ENCODE peak calls at places on chromosome 9, in nine cellular contexts. K is breast epithelium, V is transverse colon, M is cardiac fibroblast, N is cardiac muscle cell, S is astrocyte of the spinal cord, A is nephron progenitor cell, J is natural killer cell, R is HFFc6. X is an unnamed sample.

GRCh38 chr9:89723696-89724095 is 118.9 kb downstream of the GADD45G start:
- DNase-seq in K (no peak), V (no peak), M (no peak), N (no peak), S (peak; percentile 3), A (no peak), J (no peak), R (no peak), X (no peak)

GRCh38 chr9:108562176-108562575 is 293.6 kb downstream of the ACTL7B start:
- DNase-seq in K (no peak), V (no peak), M (no peak), N (no peak), S (no peak), A (no peak), J (no peak), R (no peak), X (no peak)

GRCh38 chr9:83715221-83715620 is 7.5 kb upstream of the UBQLN1 start:
- DNase-seq in K (no peak), V (no peak), M (no peak), N (no peak), S (no peak), A (no peak), J (no peak), R (no peak), X (no peak)

GRCh38 chr9:6460189-6460768 is 47.3 kb downstream of the UHRF2 start:
- DNase-seq in K (no peak), V (no peak), M (no peak), N (no peak), S (no peak), A (no peak), J (no peak), R (no peak), X (no peak)

GRCh38 chr9:110013064-110013463 is 194.9 kb downstream of the C9orf152 start:
- DNase-seq in K (no peak), V (no peak), M (no peak), N (no peak), S (no peak), A (no peak), J (no peak), R (no peak), X (no peak)

GRCh38 chr9:106859957-106860715 is 2.8 kb upstream of the ZNF462 start:
- DNase-seq in K (peak; percentile 60), V (peak; percentile 71), M (peak; percentile 29), N (peak; percentile 57), S (peak; percentile 44), A (peak; percentile 73), J (no peak), R (no peak), X (no peak)

GRCh38 chr9:75803130-75803529 is 87.3 kb upstream of the PCSK5 start:
- DNase-seq in K (no peak), V (no peak), M (peak; percentile 23), N (peak; percentile 40), S (peak; percentile 80), A (no peak), J (no peak), R (peak; percentile 1), X (no peak)

GRCh38 chr9:38110476-38110875 is 41.4 kb upstream of the SHB start:
- DNase-seq in K (no peak), V (no peak), M (no peak), N (no peak), S (no peak), A (no peak), J (no peak), R (no peak), X (no peak)

GRCh38 chr9:95381243-95381642 is 63.7 kb upstream of the FANCC start:
- DNase-seq in K (no peak), V (no peak), M (peak; percentile 36), N (peak; percentile 46), S (peak; percentile 45), A (no peak), J (no peak), R (peak; percentile 32), X (no peak)

GRCh38 chr9:95383198-95383673 is 65.7 kb upstream of the FANCC start:
- DNase-seq in K (no peak), V (no peak), M (peak; percentile 18), N (peak; percentile 10), S (peak; percentile 34), A (no peak), J (no peak), R (peak; percentile 94), X (no peak)

GRCh38 chr9:95385521-95385920 is 68.0 kb upstream of the FANCC start:
- DNase-seq in K (no peak), V (no peak), M (no peak), N (no peak), S (no peak), A (no peak), J (no peak), R (no peak), X (no peak)

GRCh38 chr9:95382433-95382832 is 64.9 kb upstream of the FANCC start:
- DNase-seq in K (no peak), V (no peak), M (no peak), N (no peak), S (no peak), A (no peak), J (no peak), R (no peak), X (no peak)

DNA sequence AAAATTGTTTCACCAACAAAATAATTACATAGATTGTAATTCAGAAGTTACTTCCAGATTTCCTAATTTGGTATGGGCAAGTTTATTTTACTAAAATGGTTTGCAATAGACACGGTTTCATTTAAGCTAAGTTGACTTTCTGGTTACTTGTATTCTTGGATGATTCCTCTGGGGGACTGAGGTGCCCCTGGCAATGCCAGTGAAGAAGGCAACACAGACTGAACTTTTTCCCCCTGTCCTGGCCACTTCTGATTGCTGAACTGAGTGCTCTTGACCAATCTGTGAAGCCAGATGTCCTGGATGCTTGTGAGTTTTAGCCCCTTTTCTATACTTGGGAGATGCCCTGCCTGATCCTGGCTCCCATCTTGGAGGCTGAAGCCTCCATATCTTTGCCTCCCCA is 66.3 kb upstream of the FANCC start:
- DNase-seq in K (no peak), V (no peak), M (no peak), N (no peak), S (no peak), A (no peak), J (no peak), R (no peak), X (no peak)
- TF ChIP-seq CTCF in K (no peak), V (no peak), M (no peak), N (no peak), S (no peak), A (no peak), J (no peak), R (no peak), X (no peak)

GRCh38 chr9:134367796-134368490 is 41.7 kb downstream of the RXRA start:
- DNase-seq in K (no peak), V (no peak), M (no peak), N (no peak), S (no peak), A (no peak), J (no peak), R (no peak), X (no peak)

GRCh38 chr9:134370213-134370492 is 43.9 kb downstream of the RXRA start:
- DNase-seq in K (no peak), V (no peak), M (no peak), N (no peak), S (no peak), A (no peak), J (no peak), R (no peak), X (no peak)

GRCh38 chr9:134369416-134370212 is 43.4 kb downstream of the RXRA start:
- DNase-seq in K (no peak), V (no peak), M (no peak), N (no peak), S (no peak), A (no peak), J (no peak), R (no peak), X (no peak)

GRCh38 chr9:134367061-134367460 is 40.8 kb downstream of the RXRA start:
- DNase-seq in K (no peak), V (no peak), M (no peak), N (no peak), S (no peak), A (no peak), J (no peak), R (no peak), X (no peak)

GRCh38 chr9:134368571-134368970 is 42.3 kb downstream of the RXRA start:
- DNase-seq in K (no peak), V (no peak), M (no peak), N (no peak), S (no peak), A (no peak), J (no peak), R (no peak), X (no peak)
- TF ChIP-seq CTCF in K (no peak), V (no peak), M (no peak), N (no peak), S (no peak), A (no peak), J (no peak), R (no peak), X (no peak)

GRCh38 chr9:71986860-71987259 is 73.6 kb downstream of the C9orf57 start:
- DNase-seq in K (no peak), V (no peak), M (no peak), N (no peak), S (no peak), A (no peak), J (no peak), R (no peak), X (no peak)

GRCh38 chr9:71981944-71982343 is 70.5 kb downstream of the C9orf85 start:
- DNase-seq in K (no peak), V (no peak), M (no peak), N (no peak), S (no peak), A (no peak), J (no peak), R (no peak), X (no peak)

GRCh38 chr9:71984388-71985069 is 73.1 kb downstream of the C9orf85 start:
- DNase-seq in K (no peak), V (peak; percentile 25), M (peak; percentile 58), N (peak; percentile 53), S (peak; percentile 42), A (no peak), J (no peak), R (peak; percentile 82), X (no peak)

GRCh38 chr9:71987471-71988371 is 72.7 kb downstream of the C9orf57 start:
- DNase-seq in K (no peak), V (no peak), M (peak; percentile 39), N (peak; percentile 55), S (no peak), A (no peak), J (no peak), R (no peak), X (no peak)

DNA sequence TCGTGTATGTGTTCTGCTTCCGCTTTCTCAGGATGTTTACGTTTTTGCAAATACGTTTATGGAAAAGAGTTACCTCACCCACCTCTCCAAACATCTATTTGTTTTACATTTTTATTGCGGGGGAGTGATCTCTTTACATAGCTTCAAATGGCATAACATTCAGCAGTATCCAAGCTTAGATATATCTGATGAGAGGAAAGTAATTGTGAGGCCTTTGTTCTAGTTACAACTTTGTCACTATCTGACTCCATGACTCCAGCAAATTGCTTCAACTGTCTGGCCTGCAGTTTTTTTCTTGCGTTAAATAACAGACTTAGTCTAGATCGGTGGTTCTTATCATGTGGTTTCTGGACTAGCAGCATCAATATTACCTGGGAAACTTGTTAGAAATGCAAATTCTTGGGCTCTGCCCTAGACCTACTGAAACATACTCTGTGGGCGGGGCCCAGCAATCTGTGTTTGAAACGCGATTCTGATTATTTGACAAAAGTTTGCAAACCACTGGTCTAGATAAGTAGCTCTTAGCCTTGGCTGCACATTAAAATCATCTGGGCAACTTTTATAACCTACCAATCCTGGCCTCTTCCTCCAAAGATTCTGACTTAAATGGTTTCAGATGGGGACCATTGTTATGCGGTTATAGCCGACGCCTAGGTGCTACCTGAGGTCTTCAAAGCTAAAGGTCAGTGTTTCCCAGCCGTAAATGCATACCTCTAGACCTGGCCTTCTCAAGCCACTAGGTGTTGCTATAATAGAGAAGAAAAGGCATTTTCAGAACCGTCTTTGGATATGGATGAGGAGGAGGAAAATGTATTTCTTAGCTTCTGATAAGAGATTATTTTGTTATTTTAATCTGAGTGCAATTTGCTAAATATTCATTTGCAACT is 73.9 kb downstream of the C9orf85 start:
- DNase-seq in K (no peak), V (no peak), M (no peak), N (no peak), S (no peak), A (no peak), J (no peak), R (no peak), X (no peak)
- TF ChIP-seq CTCF in K (no peak), V (peak; percentile 47), M (no peak), N (no peak), S (no peak), A (no peak), J (no peak), R (peak; percentile 17), X (no peak)

DNA sequence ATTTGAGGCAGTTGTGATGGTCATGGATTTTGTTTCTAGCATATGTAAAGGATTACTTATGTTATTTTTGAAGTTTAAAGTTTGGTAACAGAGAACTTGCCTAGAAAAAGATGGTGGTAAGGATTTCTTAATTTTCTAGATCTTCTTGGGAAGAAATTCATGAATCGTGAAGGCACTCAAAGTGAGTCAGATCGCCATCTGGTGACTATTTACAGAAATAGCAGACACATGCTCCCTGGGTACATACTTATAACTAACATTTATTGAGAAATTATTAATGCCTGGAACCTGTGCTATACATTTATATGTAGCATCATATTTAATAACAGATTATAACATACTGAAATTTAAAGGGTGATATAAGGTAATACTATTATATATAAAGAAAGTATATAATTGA is 299.7 kb downstream of the IZUMO3 start:
- DNase-seq in K (no peak), V (no peak), M (peak; percentile 11), N (peak; percentile 3), S (peak; percentile 52), A (peak; percentile 3), J (no peak), R (peak; percentile 4), X (no peak)
- TF ChIP-seq CTCF in K (no peak), V (no peak), M (peak; percentile 11), N (peak; percentile 8), S (peak; percentile 39), A (peak; percentile 54), J (no peak), R (peak; percentile 68), X (no peak)

X was measured in B cell.